ENCODE peak calls at places on chromosomes 13 and 19, in eight cellular contexts. One of them, this sample, is unnamed. For H3K36me3, the result is how much of the 10 kb centered on the place peaks cover.

GRCh38 chr13:114089751-114090400 is 42.5 kb downstream of the RASA3 start:
- DNase-seq in fibroblast of lung: no peak
- DNase-seq in uterus: no peak
- DNase-seq in HepG2: no peak
- DNase-seq in tibial artery: peak
- DNase-seq in stomach: no peak
- DNase-seq in breast epithelium: no peak
- DNase-seq in left ventricle myocardium inferior: no peak
- DNase-seq in this sample: peak

GRCh38 chr19:37909661-37910199 is 2.7 kb downstream of the SIPA1L3 start:
- DNase-seq in fibroblast of lung: no peak
- DNase-seq in uterus: no peak
- DNase-seq in HepG2: no peak
- DNase-seq in tibial artery: no peak
- DNase-seq in stomach: no peak
- DNase-seq in breast epithelium: no peak
- DNase-seq in left ventricle myocardium inferior: no peak
- DNase-seq in this sample: no peak

GRCh38 chr19:46413262-46414031 is at the start of gene CCDC8:
- DNase-seq in fibroblast of lung: peak
- DNase-seq in uterus: peak
- DNase-seq in HepG2: no peak
- DNase-seq in tibial artery: peak
- DNase-seq in stomach: no peak
- DNase-seq in breast epithelium: peak
- DNase-seq in left ventricle myocardium inferior: peak
- DNase-seq in this sample: peak

GRCh38 chr13:34721631-34722144 is 220.4 kb upstream of the NBEA start:
- DNase-seq in fibroblast of lung: no peak
- DNase-seq in uterus: no peak
- DNase-seq in HepG2: no peak
- DNase-seq in tibial artery: no peak
- DNase-seq in stomach: no peak
- DNase-seq in breast epithelium: no peak
- DNase-seq in left ventricle myocardium inferior: no peak
- DNase-seq in this sample: no peak

GRCh38 chr19:20787766-20788165 is 11.7 kb downstream of the ZNF66 start:
- DNase-seq in fibroblast of lung: peak
- DNase-seq in uterus: no peak
- DNase-seq in HepG2: no peak
- DNase-seq in tibial artery: no peak
- DNase-seq in stomach: no peak
- DNase-seq in breast epithelium: no peak
- DNase-seq in left ventricle myocardium inferior: no peak
- DNase-seq in this sample: no peak

GRCh38 chr19:42389899-42390298 is at the start of gene CNFN:
- DNase-seq in fibroblast of lung: no peak
- DNase-seq in uterus: no peak
- DNase-seq in HepG2: no peak
- DNase-seq in tibial artery: no peak
- DNase-seq in stomach: no peak
- DNase-seq in breast epithelium: no peak
- DNase-seq in left ventricle myocardium inferior: no peak
- DNase-seq in this sample: no peak

GRCh38 chr19:47049307-47049700 is 880 bp upstream of the TMEM160 start:
- DNase-seq in fibroblast of lung: peak
- DNase-seq in uterus: no peak
- DNase-seq in HepG2: no peak
- DNase-seq in tibial artery: no peak
- DNase-seq in stomach: no peak
- DNase-seq in breast epithelium: no peak
- DNase-seq in left ventricle myocardium inferior: no peak
- DNase-seq in this sample: peak

GRCh38 chr13:98466634-98467236 is 110.2 kb downstream of the STK24 start:
- DNase-seq in fibroblast of lung: peak
- DNase-seq in uterus: no peak
- DNase-seq in HepG2: peak
- DNase-seq in tibial artery: peak
- DNase-seq in stomach: no peak
- DNase-seq in breast epithelium: no peak
- DNase-seq in left ventricle myocardium inferior: no peak
- DNase-seq in this sample: peak

GRCh38 chr13:53089951-53090350 is 61.3 kb downstream of the OLFM4 start:
- DNase-seq in fibroblast of lung: no peak
- DNase-seq in uterus: no peak
- DNase-seq in HepG2: no peak
- DNase-seq in tibial artery: no peak
- DNase-seq in stomach: no peak
- DNase-seq in breast epithelium: no peak
- DNase-seq in left ventricle myocardium inferior: no peak
- DNase-seq in this sample: no peak

GRCh38 chr13:50810998-50811397 is 32.5 kb downstream of the DLEU7 start:
- DNase-seq in fibroblast of lung: no peak
- DNase-seq in uterus: no peak
- DNase-seq in HepG2: no peak
- DNase-seq in tibial artery: no peak
- DNase-seq in stomach: no peak
- DNase-seq in breast epithelium: no peak
- DNase-seq in left ventricle myocardium inferior: no peak
- DNase-seq in this sample: no peak

GRCh38 chr19:35935911-35936737 is at the start of gene LRFN3:
- DNase-seq in fibroblast of lung: peak
- DNase-seq in uterus: peak
- DNase-seq in HepG2: peak
- DNase-seq in tibial artery: peak
- DNase-seq in stomach: peak
- DNase-seq in breast epithelium: peak
- DNase-seq in left ventricle myocardium inferior: peak
- DNase-seq in this sample: peak

GRCh38 chr13:80084086-80084676 is 256.7 kb downstream of the SPRY2 start:
- DNase-seq in fibroblast of lung: peak
- DNase-seq in uterus: no peak
- DNase-seq in HepG2: no peak
- DNase-seq in tibial artery: no peak
- DNase-seq in stomach: no peak
- DNase-seq in breast epithelium: no peak
- DNase-seq in left ventricle myocardium inferior: no peak
- DNase-seq in this sample: no peak

GRCh38 chr13:66805657-66806056 is 424.5 kb downstream of the PCDH9 start:
- DNase-seq in fibroblast of lung: peak
- DNase-seq in uterus: no peak
- DNase-seq in HepG2: no peak
- DNase-seq in tibial artery: no peak
- DNase-seq in stomach: peak
- DNase-seq in breast epithelium: no peak
- DNase-seq in left ventricle myocardium inferior: no peak
- DNase-seq in this sample: no peak

GRCh38 chr19:54570316-54570715 is 3.3 kb upstream of the LILRA2 start:
- DNase-seq in fibroblast of lung: no peak
- DNase-seq in uterus: no peak
- DNase-seq in HepG2: no peak
- DNase-seq in tibial artery: no peak
- DNase-seq in stomach: no peak
- DNase-seq in breast epithelium: no peak
- DNase-seq in left ventricle myocardium inferior: no peak
- DNase-seq in this sample: no peak

GRCh38 chr19:4503224-4504170 is 14.8 kb downstream of the PLIN4 start:
- DNase-seq in fibroblast of lung: no peak
- DNase-seq in uterus: no peak
- DNase-seq in HepG2: no peak
- DNase-seq in tibial artery: no peak
- DNase-seq in stomach: no peak
- DNase-seq in breast epithelium: no peak
- DNase-seq in left ventricle myocardium inferior: no peak
- DNase-seq in this sample: no peak

GRCh38 chr13:32446220-32446619 is 18.3 kb upstream of the N4BP2L1 start:
- DNase-seq in fibroblast of lung: no peak
- DNase-seq in uterus: no peak
- DNase-seq in HepG2: peak
- DNase-seq in tibial artery: no peak
- DNase-seq in stomach: no peak
- DNase-seq in breast epithelium: no peak
- DNase-seq in left ventricle myocardium inferior: no peak
- DNase-seq in this sample: no peak

GRCh38 chr19:10533656-10534386 is 9.9 kb upstream of the ATG4D start:
- DNase-seq in fibroblast of lung: peak
- DNase-seq in uterus: no peak
- DNase-seq in HepG2: no peak
- DNase-seq in tibial artery: no peak
- DNase-seq in stomach: no peak
- DNase-seq in breast epithelium: no peak
- DNase-seq in left ventricle myocardium inferior: no peak
- DNase-seq in this sample: no peak

GRCh38 chr13:80363890-80364503 is 23.1 kb upstream of the SPRY2 start:
- DNase-seq in fibroblast of lung: peak
- DNase-seq in uterus: no peak
- DNase-seq in HepG2: peak
- DNase-seq in tibial artery: no peak
- DNase-seq in stomach: no peak
- DNase-seq in breast epithelium: no peak
- DNase-seq in left ventricle myocardium inferior: no peak
- DNase-seq in this sample: no peak

GRCh38 chr19:23527797-23528196 is 132.5 kb upstream of the ZNF91 start:
- DNase-seq in fibroblast of lung: no peak
- DNase-seq in uterus: no peak
- DNase-seq in HepG2: no peak
- DNase-seq in tibial artery: no peak
- DNase-seq in stomach: no peak
- DNase-seq in breast epithelium: no peak
- DNase-seq in left ventricle myocardium inferior: no peak
- DNase-seq in this sample: no peak

DNA sequence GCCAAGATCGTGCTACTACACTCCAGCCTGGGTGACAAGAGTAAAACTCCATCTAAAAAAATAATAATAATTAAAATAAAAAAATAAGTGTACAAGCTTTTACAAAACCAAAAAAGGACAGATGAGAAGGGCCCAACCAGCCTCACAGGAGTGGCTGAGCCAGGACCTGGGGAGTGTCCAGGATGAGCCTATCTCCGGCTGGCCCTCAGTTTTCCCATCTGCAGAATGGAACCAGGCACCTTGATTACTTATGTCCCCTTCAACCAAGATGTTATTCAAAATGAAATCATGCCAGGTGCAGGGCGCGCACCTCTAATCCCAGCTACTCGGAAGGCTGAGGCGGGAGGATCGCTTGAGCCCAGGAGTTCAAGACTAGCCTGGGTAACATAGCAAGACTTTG is 9.5 kb upstream of the IFI30 start:
- DNase-seq in fibroblast of lung: no peak
- DNase-seq in uterus: no peak
- DNase-seq in HepG2: no peak
- DNase-seq in tibial artery: no peak
- DNase-seq in stomach: no peak
- DNase-seq in breast epithelium: no peak
- DNase-seq in left ventricle myocardium inferior: no peak
- DNase-seq in this sample: no peak
- H3K36me3 ChIP-seq in fibroblast of lung: under half
- H3K36me3 ChIP-seq in uterus: under half
- H3K36me3 ChIP-seq in HepG2: under half
- H3K36me3 ChIP-seq in tibial artery: half or more
- H3K36me3 ChIP-seq in stomach: half or more
- H3K36me3 ChIP-seq in breast epithelium: under half
- H3K36me3 ChIP-seq in left ventricle myocardium inferior: half or more
- H3K36me3 ChIP-seq in this sample: under half

GRCh38 chr19:40754611-40755247 is 3.7 kb downstream of the SNRPA start:
- DNase-seq in fibroblast of lung: no peak
- DNase-seq in uterus: no peak
- DNase-seq in HepG2: peak
- DNase-seq in tibial artery: no peak
- DNase-seq in stomach: peak
- DNase-seq in breast epithelium: no peak
- DNase-seq in left ventricle myocardium inferior: no peak
- DNase-seq in this sample: no peak
- H3K27ac ChIP-seq in fibroblast of lung: peak
- H3K27ac ChIP-seq in uterus: no peak
- H3K27ac ChIP-seq in HepG2: peak
- H3K27ac ChIP-seq in tibial artery: no peak
- H3K27ac ChIP-seq in stomach: peak
- H3K27ac ChIP-seq in breast epithelium: peak
- H3K27ac ChIP-seq in left ventricle myocardium inferior: no peak
- H3K27ac ChIP-seq in this sample: no peak

DNA sequence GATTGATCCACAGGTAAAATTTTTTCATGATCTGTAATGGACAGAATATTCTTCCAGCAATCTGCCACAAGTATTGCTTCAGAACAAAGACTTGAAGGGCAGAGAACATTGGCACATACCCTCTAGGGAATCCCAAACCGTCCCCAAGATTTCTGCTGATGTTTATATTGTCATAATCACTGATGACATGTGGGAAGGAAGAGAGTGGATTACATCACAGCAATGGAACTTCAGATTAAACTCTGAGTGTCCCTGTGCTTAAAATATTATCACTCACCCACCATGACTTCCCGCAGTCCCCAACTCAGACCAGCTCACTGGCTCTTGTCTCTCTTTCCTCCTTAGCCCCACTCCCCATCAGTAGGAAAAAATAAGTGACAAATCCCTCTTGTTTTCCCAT is 8.5 kb upstream of the TPT1 start:
- DNase-seq in fibroblast of lung: no peak
- DNase-seq in uterus: no peak
- DNase-seq in HepG2: no peak
- DNase-seq in tibial artery: no peak
- DNase-seq in stomach: no peak
- DNase-seq in breast epithelium: no peak
- DNase-seq in left ventricle myocardium inferior: no peak
- DNase-seq in this sample: no peak
- H3K36me3 ChIP-seq in fibroblast of lung: under half
- H3K36me3 ChIP-seq in uterus: under half
- H3K36me3 ChIP-seq in HepG2: under half
- H3K36me3 ChIP-seq in tibial artery: half or more
- H3K36me3 ChIP-seq in stomach: half or more
- H3K36me3 ChIP-seq in breast epithelium: under half
- H3K36me3 ChIP-seq in left ventricle myocardium inferior: half or more
- H3K36me3 ChIP-seq in this sample: half or more

GRCh38 chr19:58095328-58095727 is 2.7 kb downstream of the ZSCAN18 start:
- DNase-seq in fibroblast of lung: no peak
- DNase-seq in uterus: no peak
- DNase-seq in HepG2: no peak
- DNase-seq in tibial artery: no peak
- DNase-seq in stomach: no peak
- DNase-seq in breast epithelium: no peak
- DNase-seq in left ventricle myocardium inferior: no peak
- DNase-seq in this sample: no peak

GRCh38 chr19:58096884-58097283 is 1.1 kb downstream of the ZSCAN18 start:
- DNase-seq in fibroblast of lung: no peak
- DNase-seq in uterus: no peak
- DNase-seq in HepG2: no peak
- DNase-seq in tibial artery: no peak
- DNase-seq in stomach: no peak
- DNase-seq in breast epithelium: no peak
- DNase-seq in left ventricle myocardium inferior: no peak
- DNase-seq in this sample: no peak

GRCh38 chr19:58097783-58098681 is at the start of gene ZSCAN18:
- DNase-seq in fibroblast of lung: peak
- DNase-seq in uterus: peak
- DNase-seq in HepG2: no peak
- DNase-seq in tibial artery: peak
- DNase-seq in stomach: peak
- DNase-seq in breast epithelium: peak
- DNase-seq in left ventricle myocardium inferior: peak
- DNase-seq in this sample: peak

GRCh38 chr19:58097349-58097748 is 682 bp downstream of the ZSCAN18 start:
- DNase-seq in fibroblast of lung: no peak
- DNase-seq in uterus: no peak
- DNase-seq in HepG2: no peak
- DNase-seq in tibial artery: no peak
- DNase-seq in stomach: no peak
- DNase-seq in breast epithelium: no peak
- DNase-seq in left ventricle myocardium inferior: no peak
- DNase-seq in this sample: no peak

GRCh38 chr19:58098682-58098998 is 609 bp upstream of the ZSCAN18 start:
- DNase-seq in fibroblast of lung: no peak
- DNase-seq in uterus: no peak
- DNase-seq in HepG2: no peak
- DNase-seq in tibial artery: no peak
- DNase-seq in stomach: no peak
- DNase-seq in breast epithelium: no peak
- DNase-seq in left ventricle myocardium inferior: no peak
- DNase-seq in this sample: no peak
- H3K27ac ChIP-seq in fibroblast of lung: peak
- H3K27ac ChIP-seq in uterus: peak
- H3K27ac ChIP-seq in HepG2: no peak
- H3K27ac ChIP-seq in tibial artery: peak
- H3K27ac ChIP-seq in stomach: peak
- H3K27ac ChIP-seq in breast epithelium: peak
- H3K27ac ChIP-seq in left ventricle myocardium inferior: peak
- H3K27ac ChIP-seq in this sample: peak

This sample was measured in endodermal cell.